ENCODE peak calls at places on chromosomes 16 and 17, in six cellular contexts. T, X, N, G, R and A are unnamed samples.

GRCh38 chr16:22077700-22078313 is 14.5 kb upstream of the VWA3A start:
- DNase-seq in N (peak; percentile 67), X (peak; percentile 75), R (peak; percentile 29), T (peak; percentile 26), G (peak; percentile 34), A (peak; percentile 49)

GRCh38 chr16:8127096-8127495 is 463.2 kb downstream of the TMEM114 start:
- DNase-seq in G (no peak), X (no peak), R (no peak), N (no peak), T (no peak), A (no peak)

GRCh38 chr17:36532435-36532975 is 2.2 kb downstream of the MYO19 start:
- DNase-seq in T (no peak), X (no peak), R (no peak), G (no peak), N (no peak), A (no peak)

GRCh38 chr17:58617563-58617962 is 74.3 kb downstream of the TEX14 start:
- DNase-seq in T (no peak), R (no peak), N (no peak), G (no peak), X (no peak), A (no peak)

GRCh38 chr17:20938244-20938643 is 104.6 kb downstream of the USP22 start:
- DNase-seq in G (no peak), N (no peak), X (no peak), T (no peak), R (no peak), A (no peak)

GRCh38 chr16:2821483-2822157 is 4.6 kb downstream of the PRSS21 start:
- DNase-seq in X (no peak), T (peak; percentile 7), G (no peak), R (no peak), N (no peak), A (no peak)

GRCh38 chr17:9880582-9880999 is 24.5 kb downstream of the RCVRN start:
- DNase-seq in R (peak; percentile 87), G (peak; percentile 80), T (peak; percentile 92), N (peak; percentile 52), X (no peak), A (peak; percentile 75)

GRCh38 chr17:8162997-8163977 is 539 bp upstream of the VAMP2 start:
- DNase-seq in G (no peak), X (no peak), T (no peak), N (no peak), R (no peak), A (no peak)

GRCh38 chr16:31201511-31202401 is 804 bp downstream of the PYCARD start:
- DNase-seq in G (peak; percentile 38), R (peak; percentile 22), X (peak; percentile 78), T (no peak), N (no peak), A (no peak)

GRCh38 chr16:48201515-48202201 is 42.4 kb upstream of the LONP2 start:
- DNase-seq in G (no peak), R (no peak), N (no peak), T (no peak), X (no peak), A (no peak)

GRCh38 chr17:6654816-6655731 is 3.5 kb downstream of the C17orf100 start:
- DNase-seq in N (no peak), R (peak; percentile 6), X (no peak), G (no peak), T (peak; percentile 12), A (no peak)

GRCh38 chr16:17231972-17232371 is 238.8 kb downstream of the XYLT1 start:
- DNase-seq in X (no peak), R (no peak), T (no peak), N (no peak), G (no peak), A (no peak)

GRCh38 chr16:79672524-79672923 is 72.0 kb upstream of the MAF start:
- DNase-seq in G (no peak), N (no peak), T (no peak), R (no peak), X (peak; percentile 83), A (no peak)

GRCh38 chr17:2929881-2930533 is 133.4 kb downstream of the OR1D5 start:
- DNase-seq in R (peak; percentile 16), X (no peak), G (no peak), N (peak; percentile 49), T (no peak), A (no peak)

GRCh38 chr16:57042157-57043111 is 49.9 kb upstream of the CPNE2 start:
- DNase-seq in X (no peak), T (peak; percentile 85), G (no peak), N (no peak), R (peak; percentile 69), A (no peak)

GRCh38 chr17:7048968-7049367 is 5.1 kb upstream of the SLC16A11 start:
- DNase-seq in T (no peak), X (no peak), R (no peak), G (no peak), N (no peak), A (peak; percentile 55)

GRCh38 chr17:77349976-77350830 is 209.4 kb downstream of the SEC14L1 start:
- DNase-seq in X (no peak), T (no peak), G (no peak), R (peak; percentile 80), N (peak; percentile 91), A (no peak)

GRCh38 chr17:39598047-39598481 is 9.7 kb downstream of the NEUROD2 start:
- DNase-seq in G (no peak), T (no peak), N (no peak), X (peak; percentile 29), R (no peak), A (no peak)

GRCh38 chr17:12672944-12673343 is 7.3 kb downstream of the MYOCD start:
- DNase-seq in G (no peak), R (no peak), X (no peak), N (no peak), T (no peak), A (no peak)

GRCh38 chr16:85232369-85233142 is 120.3 kb upstream of the CIBAR2 start:
- DNase-seq in T (no peak), N (no peak), X (no peak), G (no peak), R (no peak), A (no peak)

GRCh38 chr17:50501054-50501453 is 7.2 kb upstream of the MYCBPAP start:
- DNase-seq in G (no peak), T (no peak), R (no peak), N (peak; percentile 58), X (peak; percentile 24), A (no peak)

GRCh38 chr17:67157732-67158639 is 87.0 kb downstream of the HELZ start:
- DNase-seq in N (peak; percentile 69), T (peak; percentile 38), X (no peak), G (peak; percentile 72), R (peak; percentile 22), A (no peak)

GRCh38 chr17:1053661-1054360 is 56.9 kb downstream of the TIMM22 start:
- DNase-seq in G (no peak), X (no peak), T (no peak), N (no peak), R (no peak), A (no peak)

GRCh38 chr17:81537856-81538555 is 9.8 kb downstream of the FSCN2 start:
- DNase-seq in T (no peak), X (peak; percentile 94), N (no peak), G (no peak), R (no peak), A (no peak)

GRCh38 chr17:77608431-77608830 is 350.1 kb upstream of the TNRC6C start:
- DNase-seq in T (no peak), G (no peak), R (no peak), N (no peak), X (no peak), A (no peak)

GRCh38 chr17:46978489-46979022 is 497 bp downstream of the RPRML start:
- DNase-seq in T (no peak), N (no peak), X (no peak), G (no peak), R (no peak), A (no peak)

GRCh38 chr17:76949913-76950695 is 81.9 kb downstream of the MGAT5B start:
- DNase-seq in R (no peak), G (no peak), X (no peak), N (no peak), T (no peak), A (no peak)

GRCh38 chr16:67943619-67944503 is at the start of gene LCAT:
- DNase-seq in T (no peak), G (peak; percentile 81), N (peak; percentile 39), X (no peak), R (peak; percentile 36), A (peak; percentile 37)

GRCh38 chr17:74524751-74525725 is 6.2 kb downstream of the CD300LB start:
- DNase-seq in X (no peak), T (no peak), N (no peak), R (no peak), G (no peak), A (no peak)

GRCh38 chr17:40552806-40553693 is 12.2 kb downstream of the CCR7 start:
- DNase-seq in G (no peak), T (no peak), N (peak; percentile 43), R (peak; percentile 43), X (no peak), A (no peak)